ENCODE peak calls at places on chromosomes 3 and 15, in nine cellular contexts. One of them, this sample, is unnamed. For H3K36me3, the result is how much of the 10 kb centered on the place peaks cover.

GRCh38 chr3:127393131-127393820 is 105.4 kb upstream of the PRR20G start:
- DNase-seq in GM12878: no peak
- DNase-seq in astrocyte: no peak
- DNase-seq in GM23338: no peak
- DNase-seq in HepG2: no peak
- DNase-seq in mammary epithelial cell: no peak
- DNase-seq in HCT116: no peak
- DNase-seq in fibroblast of lung: no peak
- DNase-seq in GM23248: no peak
- DNase-seq in this sample: no peak

GRCh38 chr3:94171954-94172353 is 109.1 kb downstream of the NSUN3 start:
- DNase-seq in GM12878: no peak
- DNase-seq in astrocyte: no peak
- DNase-seq in GM23338: no peak
- DNase-seq in HepG2: no peak
- DNase-seq in mammary epithelial cell: peak
- DNase-seq in HCT116: no peak
- DNase-seq in fibroblast of lung: no peak
- DNase-seq in GM23248: no peak
- DNase-seq in this sample: no peak

GRCh38 chr3:79081285-79081684 is 686.5 kb downstream of the ROBO1 start:
- DNase-seq in GM12878: no peak
- DNase-seq in astrocyte: no peak
- DNase-seq in GM23338: no peak
- DNase-seq in HepG2: peak
- DNase-seq in mammary epithelial cell: no peak
- DNase-seq in HCT116: no peak
- DNase-seq in fibroblast of lung: no peak
- DNase-seq in GM23248: no peak
- DNase-seq in this sample: no peak

GRCh38 chr15:51982013-51982769 is 10.6 kb upstream of the LEO1 start:
- DNase-seq in GM12878: peak
- DNase-seq in astrocyte: peak
- DNase-seq in GM23338: peak
- DNase-seq in HepG2: peak
- DNase-seq in mammary epithelial cell: peak
- DNase-seq in HCT116: peak
- DNase-seq in fibroblast of lung: peak
- DNase-seq in GM23248: peak
- DNase-seq in this sample: peak

GRCh38 chr15:56052389-56053045 is 59.1 kb upstream of the NEDD4 start:
- DNase-seq in GM12878: no peak
- DNase-seq in astrocyte: peak
- DNase-seq in GM23338: peak
- DNase-seq in HepG2: peak
- DNase-seq in mammary epithelial cell: peak
- DNase-seq in HCT116: peak
- DNase-seq in fibroblast of lung: peak
- DNase-seq in GM23248: peak
- DNase-seq in this sample: no peak

GRCh38 chr15:72766780-72767179 is 16.8 kb downstream of the ADPGK start:
- DNase-seq in GM12878: no peak
- DNase-seq in astrocyte: no peak
- DNase-seq in GM23338: no peak
- DNase-seq in HepG2: no peak
- DNase-seq in mammary epithelial cell: no peak
- DNase-seq in HCT116: no peak
- DNase-seq in fibroblast of lung: no peak
- DNase-seq in GM23248: no peak
- DNase-seq in this sample: no peak

GRCh38 chr3:50450135-50450911 is 53.1 kb downstream of the CACNA2D2 start:
- DNase-seq in GM12878: no peak
- DNase-seq in astrocyte: peak
- DNase-seq in GM23338: peak
- DNase-seq in HepG2: peak
- DNase-seq in mammary epithelial cell: no peak
- DNase-seq in HCT116: no peak
- DNase-seq in fibroblast of lung: peak
- DNase-seq in GM23248: peak
- DNase-seq in this sample: no peak

GRCh38 chr3:58422756-58423324 is 10.8 kb downstream of the PDHB start:
- DNase-seq in GM12878: no peak
- DNase-seq in astrocyte: no peak
- DNase-seq in GM23338: peak
- DNase-seq in HepG2: peak
- DNase-seq in mammary epithelial cell: no peak
- DNase-seq in HCT116: no peak
- DNase-seq in fibroblast of lung: peak
- DNase-seq in GM23248: peak
- DNase-seq in this sample: no peak

GRCh38 chr3:50269977-50270413 is 1.0 kb downstream of the SEMA3B start:
- DNase-seq in GM12878: no peak
- DNase-seq in astrocyte: no peak
- DNase-seq in GM23338: no peak
- DNase-seq in HepG2: no peak
- DNase-seq in mammary epithelial cell: peak
- DNase-seq in HCT116: no peak
- DNase-seq in fibroblast of lung: no peak
- DNase-seq in GM23248: peak
- DNase-seq in this sample: no peak

GRCh38 chr3:132360717-132361116 is 43.5 kb downstream of the ACP3 start:
- DNase-seq in GM12878: no peak
- DNase-seq in astrocyte: no peak
- DNase-seq in GM23338: no peak
- DNase-seq in HepG2: no peak
- DNase-seq in mammary epithelial cell: no peak
- DNase-seq in HCT116: no peak
- DNase-seq in fibroblast of lung: no peak
- DNase-seq in GM23248: no peak
- DNase-seq in this sample: no peak

GRCh38 chr15:40265875-40266274 is 17.0 kb downstream of the ANKRD63 start:
- DNase-seq in GM12878: no peak
- DNase-seq in astrocyte: no peak
- DNase-seq in GM23338: no peak
- DNase-seq in HepG2: no peak
- DNase-seq in mammary epithelial cell: no peak
- DNase-seq in HCT116: no peak
- DNase-seq in fibroblast of lung: no peak
- DNase-seq in GM23248: no peak
- DNase-seq in this sample: no peak

GRCh38 chr3:41267975-41268640 is 68.8 kb downstream of the CTNNB1 start:
- DNase-seq in GM12878: no peak
- DNase-seq in astrocyte: peak
- DNase-seq in GM23338: no peak
- DNase-seq in HepG2: peak
- DNase-seq in mammary epithelial cell: peak
- DNase-seq in HCT116: peak
- DNase-seq in fibroblast of lung: peak
- DNase-seq in GM23248: peak
- DNase-seq in this sample: peak

GRCh38 chr3:72123908-72124441 is 339.0 kb upstream of the PROK2 start:
- DNase-seq in GM12878: peak
- DNase-seq in astrocyte: peak
- DNase-seq in GM23338: no peak
- DNase-seq in HepG2: peak
- DNase-seq in mammary epithelial cell: peak
- DNase-seq in HCT116: peak
- DNase-seq in fibroblast of lung: peak
- DNase-seq in GM23248: peak
- DNase-seq in this sample: peak

GRCh38 chr3:102248981-102249705 is 185.7 kb upstream of the ZPLD1 start:
- DNase-seq in GM12878: no peak
- DNase-seq in astrocyte: no peak
- DNase-seq in GM23338: no peak
- DNase-seq in HepG2: no peak
- DNase-seq in mammary epithelial cell: peak
- DNase-seq in HCT116: no peak
- DNase-seq in fibroblast of lung: no peak
- DNase-seq in GM23248: peak
- DNase-seq in this sample: no peak

GRCh38 chr3:468172-468571 is 271.6 kb downstream of the CHL1 start:
- DNase-seq in GM12878: no peak
- DNase-seq in astrocyte: no peak
- DNase-seq in GM23338: peak
- DNase-seq in HepG2: no peak
- DNase-seq in mammary epithelial cell: no peak
- DNase-seq in HCT116: no peak
- DNase-seq in fibroblast of lung: peak
- DNase-seq in GM23248: peak
- DNase-seq in this sample: no peak

GRCh38 chr3:123818921-123819429 is 65.2 kb downstream of the MYLK start:
- DNase-seq in GM12878: no peak
- DNase-seq in astrocyte: peak
- DNase-seq in GM23338: no peak
- DNase-seq in HepG2: peak
- DNase-seq in mammary epithelial cell: peak
- DNase-seq in HCT116: no peak
- DNase-seq in fibroblast of lung: peak
- DNase-seq in GM23248: peak
- DNase-seq in this sample: peak

GRCh38 chr3:180420804-180421203 is 181.2 kb upstream of the TTC14 start:
- DNase-seq in GM12878: no peak
- DNase-seq in astrocyte: no peak
- DNase-seq in GM23338: no peak
- DNase-seq in HepG2: no peak
- DNase-seq in mammary epithelial cell: peak
- DNase-seq in HCT116: no peak
- DNase-seq in fibroblast of lung: peak
- DNase-seq in GM23248: peak
- DNase-seq in this sample: no peak

GRCh38 chr3:168081171-168081771 is 14.5 kb downstream of the GOLIM4 start:
- DNase-seq in GM12878: no peak
- DNase-seq in astrocyte: peak
- DNase-seq in GM23338: no peak
- DNase-seq in HepG2: no peak
- DNase-seq in mammary epithelial cell: no peak
- DNase-seq in HCT116: no peak
- DNase-seq in fibroblast of lung: no peak
- DNase-seq in GM23248: peak
- DNase-seq in this sample: no peak

GRCh38 chr15:50641318-50641717 is 45.3 kb downstream of the TRPM7 start:
- DNase-seq in GM12878: no peak
- DNase-seq in astrocyte: no peak
- DNase-seq in GM23338: no peak
- DNase-seq in HepG2: no peak
- DNase-seq in mammary epithelial cell: no peak
- DNase-seq in HCT116: no peak
- DNase-seq in fibroblast of lung: no peak
- DNase-seq in GM23248: no peak
- DNase-seq in this sample: no peak
- H3K36me3 ChIP-seq in GM12878: under half
- H3K36me3 ChIP-seq in astrocyte: under half
- H3K36me3 ChIP-seq in GM23338: under half
- H3K36me3 ChIP-seq in HepG2: half or more
- H3K36me3 ChIP-seq in mammary epithelial cell: under half
- H3K36me3 ChIP-seq in HCT116: under half
- H3K36me3 ChIP-seq in fibroblast of lung: under half
- H3K36me3 ChIP-seq in GM23248: half or more
- H3K36me3 ChIP-seq in this sample: under half

GRCh38 chr3:141052570-141053069 is 1.5 kb downstream of the SPSB4 start:
- DNase-seq in GM12878: no peak
- DNase-seq in astrocyte: no peak
- DNase-seq in GM23338: peak
- DNase-seq in HepG2: no peak
- DNase-seq in mammary epithelial cell: no peak
- DNase-seq in HCT116: no peak
- DNase-seq in fibroblast of lung: no peak
- DNase-seq in GM23248: no peak
- DNase-seq in this sample: no peak
- TF ChIP-seq EZH2 in GM12878: no peak
- TF ChIP-seq EZH2 in astrocyte: peak
- TF ChIP-seq EZH2 in GM23338: no peak
- TF ChIP-seq EZH2 in HepG2: no peak
- TF ChIP-seq EZH2 in mammary epithelial cell: peak
- TF ChIP-seq EZH2 in HCT116: no peak
- TF ChIP-seq EZH2 in fibroblast of lung: peak
- TF ChIP-seq EZH2 in GM23248: no peak
- TF ChIP-seq EZH2 in this sample: no peak

DNA sequence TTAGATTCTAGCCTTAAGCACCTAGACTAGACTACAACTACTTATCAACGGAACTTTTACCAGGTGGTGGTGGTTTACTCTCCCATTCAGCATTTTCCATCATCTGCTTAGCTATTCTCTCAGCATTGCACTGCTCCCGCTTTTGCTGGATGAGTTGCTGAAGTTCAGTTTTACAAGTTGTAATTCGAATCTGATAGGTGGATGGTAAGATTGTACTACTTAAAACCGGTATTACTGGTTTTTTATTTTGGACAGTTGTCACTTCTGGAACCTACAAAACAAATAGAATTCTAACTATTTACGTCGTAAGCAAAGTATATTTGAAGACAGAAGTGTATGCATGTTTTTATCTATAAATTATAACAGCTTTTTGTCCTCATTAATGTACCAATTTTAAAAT is 41.1 kb downstream of the PIK3R4 start:
- DNase-seq in GM12878: no peak
- DNase-seq in astrocyte: no peak
- DNase-seq in GM23338: no peak
- DNase-seq in HepG2: no peak
- DNase-seq in mammary epithelial cell: no peak
- DNase-seq in HCT116: no peak
- DNase-seq in fibroblast of lung: no peak
- DNase-seq in GM23248: no peak
- DNase-seq in this sample: no peak
- H2AFZ ChIP-seq in GM12878: no peak
- H2AFZ ChIP-seq in astrocyte: no peak
- H2AFZ ChIP-seq in GM23338: no peak
- H2AFZ ChIP-seq in HepG2: no peak
- H2AFZ ChIP-seq in mammary epithelial cell: no peak
- H2AFZ ChIP-seq in HCT116: no peak
- H2AFZ ChIP-seq in fibroblast of lung: no peak
- H2AFZ ChIP-seq in GM23248: no peak
- H2AFZ ChIP-seq in this sample: no peak

GRCh38 chr3:134064081-134064480 is 34.4 kb upstream of the SLCO2A1 start:
- DNase-seq in GM12878: no peak
- DNase-seq in astrocyte: no peak
- DNase-seq in GM23338: no peak
- DNase-seq in HepG2: no peak
- DNase-seq in mammary epithelial cell: no peak
- DNase-seq in HCT116: no peak
- DNase-seq in fibroblast of lung: no peak
- DNase-seq in GM23248: no peak
- DNase-seq in this sample: no peak

GRCh38 chr3:134065252-134065651 is 35.5 kb upstream of the SLCO2A1 start:
- DNase-seq in GM12878: no peak
- DNase-seq in astrocyte: no peak
- DNase-seq in GM23338: no peak
- DNase-seq in HepG2: no peak
- DNase-seq in mammary epithelial cell: no peak
- DNase-seq in HCT116: no peak
- DNase-seq in fibroblast of lung: no peak
- DNase-seq in GM23248: no peak
- DNase-seq in this sample: no peak

GRCh38 chr3:134067311-134068161 is 37.8 kb upstream of the SLCO2A1 start:
- DNase-seq in GM12878: no peak
- DNase-seq in astrocyte: no peak
- DNase-seq in GM23338: no peak
- DNase-seq in HepG2: no peak
- DNase-seq in mammary epithelial cell: no peak
- DNase-seq in HCT116: no peak
- DNase-seq in fibroblast of lung: no peak
- DNase-seq in GM23248: peak
- DNase-seq in this sample: no peak

GRCh38 chr3:134065836-134066538 is 36.3 kb upstream of the SLCO2A1 start:
- DNase-seq in GM12878: no peak
- DNase-seq in astrocyte: no peak
- DNase-seq in GM23338: no peak
- DNase-seq in HepG2: no peak
- DNase-seq in mammary epithelial cell: no peak
- DNase-seq in HCT116: no peak
- DNase-seq in fibroblast of lung: no peak
- DNase-seq in GM23248: peak
- DNase-seq in this sample: no peak

GRCh38 chr3:134066539-134067310 is 37.0 kb upstream of the SLCO2A1 start:
- DNase-seq in GM12878: no peak
- DNase-seq in astrocyte: no peak
- DNase-seq in GM23338: no peak
- DNase-seq in HepG2: no peak
- DNase-seq in mammary epithelial cell: no peak
- DNase-seq in HCT116: no peak
- DNase-seq in fibroblast of lung: no peak
- DNase-seq in GM23248: peak
- DNase-seq in this sample: no peak
- H3K36me3 ChIP-seq in GM12878: under half
- H3K36me3 ChIP-seq in astrocyte: under half
- H3K36me3 ChIP-seq in GM23338: under half
- H3K36me3 ChIP-seq in HepG2: under half
- H3K36me3 ChIP-seq in mammary epithelial cell: under half
- H3K36me3 ChIP-seq in HCT116: under half
- H3K36me3 ChIP-seq in fibroblast of lung: under half
- H3K36me3 ChIP-seq in GM23248: under half
- H3K36me3 ChIP-seq in this sample: under half

This sample was measured in PC-9.